ENCODE peak calls at places on chromosome 19, in six cellular contexts. Z is GM12878, V is IMR-90, E is K562, F is HepG2, K is SK-N-SH. S is an unnamed sample.
A peak's percentile ranks its signal among the peaks of the same experiment; 100 is the strongest.

GRCh38 chr19:56253737-56254136 is 18.8 kb upstream of the EDDM13 start:
- DNase-seq in K (peak; percentile 61), F (peak; percentile 48), E (peak; percentile 45), Z (no peak), V (peak; percentile 71), S (peak; percentile 72)

GRCh38 chr19:44603201-44603945 is 10.0 kb upstream of the IGSF23 start:
- DNase-seq in F (no peak), Z (no peak), E (no peak), V (peak; percentile 99), K (no peak), S (no peak)

GRCh38 chr19:49339364-49340068 is 4.3 kb downstream of the CD37 start:
- DNase-seq in K (peak; percentile 90), V (peak; percentile 50), E (peak; percentile 48), F (no peak), Z (no peak), S (no peak)

GRCh38 chr19:9435279-9436268 is at the start of gene ZNF266:
- DNase-seq in E (peak; percentile 89), V (peak; percentile 90), F (peak; percentile 85), Z (peak; percentile 63), K (peak; percentile 90), S (peak; percentile 77)

GRCh38 chr19:35348909-35349611 is 1.4 kb downstream of the FFAR1 start:
- DNase-seq in Z (no peak), V (no peak), K (no peak), F (no peak), E (no peak), S (no peak)

GRCh38 chr19:39539519-39540332 is at the start of gene EID2:
- DNase-seq in E (peak; percentile 97), K (peak; percentile 97), V (peak; percentile 93), F (peak; percentile 83), Z (peak; percentile 72), S (peak; percentile 99)

GRCh38 chr19:51418707-51419106 is 1.3 kb upstream of the SIGLEC10 start:
- DNase-seq in Z (no peak), E (no peak), V (no peak), K (no peak), F (no peak), S (no peak)

GRCh38 chr19:52190679-52191293 is 934 bp downstream of the PPP2R1A start:
- DNase-seq in K (peak; percentile 56), E (no peak), V (peak; percentile 46), F (no peak), Z (no peak), S (no peak)

GRCh38 chr19:48935864-48936263 is 2.4 kb downstream of the DHDH start:
- DNase-seq in F (no peak), Z (no peak), E (peak; percentile 48), K (no peak), V (no peak), S (no peak)

GRCh38 chr19:10866495-10866894 is 4.9 kb upstream of the CARM1 start:
- DNase-seq in K (no peak), F (no peak), Z (no peak), E (no peak), V (no peak), S (no peak)

GRCh38 chr19:13015361-13016231 is 20.3 kb downstream of the NFIX start:
- DNase-seq in F (no peak), Z (no peak), E (peak; percentile 38), K (no peak), V (peak; percentile 33), S (no peak)

GRCh38 chr19:7905298-7905697 is 1.6 kb downstream of the MAP2K7 start:
- DNase-seq in K (no peak), F (no peak), E (no peak), Z (no peak), V (no peak), S (no peak)

DNA sequence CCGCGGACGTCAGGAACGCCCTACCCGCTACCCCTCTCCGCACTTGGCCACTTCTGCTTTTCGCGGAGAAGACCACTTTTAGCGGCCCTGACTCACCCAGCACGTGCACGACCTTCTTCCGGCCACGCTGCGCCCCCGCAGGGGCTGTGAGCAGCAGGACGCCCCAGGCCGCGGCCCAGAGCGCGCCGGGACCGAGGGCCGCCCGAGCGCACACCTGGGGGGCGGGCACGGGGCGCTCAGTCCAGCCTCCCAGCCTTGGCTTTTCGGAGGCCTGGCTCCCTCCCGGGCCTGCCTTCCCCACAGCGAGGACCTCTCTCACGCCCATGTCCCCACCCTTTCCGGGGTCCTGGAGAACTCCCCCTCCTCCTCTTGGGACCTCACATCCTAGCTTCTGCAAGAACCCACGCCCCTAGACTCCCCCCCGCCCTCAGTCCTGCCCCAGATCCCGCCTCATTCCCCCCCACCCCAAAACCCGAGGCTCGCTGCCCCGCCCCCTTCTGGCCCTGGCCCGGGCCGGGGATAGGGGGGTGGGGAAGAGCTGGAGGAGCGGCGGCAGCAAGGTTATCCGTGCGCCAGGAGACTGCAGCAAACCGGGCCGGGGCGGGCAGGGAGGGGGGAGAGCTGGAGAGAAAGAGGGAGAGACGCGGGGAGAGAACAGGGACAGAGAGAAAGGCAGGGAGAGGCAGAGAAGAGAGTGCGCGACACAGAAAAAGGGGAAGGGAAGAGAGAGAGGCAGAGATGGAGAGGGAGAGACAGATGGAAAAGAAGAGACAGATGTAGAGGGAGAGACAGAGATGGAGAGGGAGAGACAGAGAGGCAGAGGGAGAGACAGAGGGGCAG is 11.5 kb downstream of the TM6SF2 start:
- DNase-seq in V (no peak), F (no peak), E (peak; percentile 71), Z (no peak), K (peak; percentile 92), S (no peak)
- TF ChIP-seq SMC3 in V (no peak), F (no peak), E (no peak), Z (no peak), K (no peak), S (no peak)

DNA sequence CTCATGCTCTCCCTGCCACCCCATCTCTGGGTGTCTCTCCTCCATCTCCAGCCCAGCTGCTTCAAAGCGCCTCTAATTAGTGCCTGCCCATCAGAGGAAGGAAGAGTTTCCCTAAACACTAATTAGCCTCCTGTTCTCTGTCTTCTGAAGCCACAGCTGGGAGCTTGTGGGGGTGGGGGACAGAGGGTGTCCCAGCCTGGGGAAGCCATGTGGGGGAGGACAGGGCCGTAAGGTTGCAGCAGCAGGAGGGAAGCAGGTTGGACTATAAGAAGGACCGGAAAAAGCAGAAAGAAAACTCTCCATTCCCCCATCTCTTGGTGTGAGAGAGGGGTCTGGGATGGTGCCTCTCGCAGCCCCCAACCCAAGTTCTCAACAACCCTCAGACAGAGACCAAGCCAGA is 26.2 kb downstream of the SLC8A2 start:
- DNase-seq in E (no peak), K (no peak), Z (no peak), V (no peak), F (no peak), S (no peak)
- TF ChIP-seq SMC3 in E (no peak), K (no peak), Z (no peak), V (no peak), F (no peak), S (no peak)

GRCh38 chr19:17281391-17282304 is at the start of gene ANKLE1:
- DNase-seq in K (peak; percentile 95), F (no peak), Z (peak; percentile 32), E (peak; percentile 63), V (no peak), S (no peak)
- TF ChIP-seq SMC3 in K (no peak), F (no peak), Z (no peak), E (no peak), V (no peak), S (no peak)

GRCh38 chr19:41548047-41548446 is 27.9 kb upstream of the CEACAM21 start:
- DNase-seq in K (no peak), Z (no peak), V (no peak), E (no peak), F (no peak), S (no peak)
- TF ChIP-seq SMC3 in K (no peak), Z (no peak), V (no peak), E (no peak), F (no peak), S (no peak)

S was measured in A549.